ENCODE peak calls at places on chromosome 13, in four cellular contexts. One of them, this sample, is unnamed.

GRCh38 chr13:25973576-25973975 is 78.2 kb downstream of the SHISA2 start:
- DNase-seq in CD8-positive, alpha-beta T cell: no peak
- DNase-seq in NCI-H524: no peak
- DNase-seq in nucleus accumbens: no peak
- DNase-seq in this sample: peak; percentile 45

GRCh38 chr13:28340272-28340793 is 154.6 kb downstream of the FLT1 start:
- DNase-seq in CD8-positive, alpha-beta T cell: no peak
- DNase-seq in NCI-H524: no peak
- DNase-seq in nucleus accumbens: no peak
- DNase-seq in this sample: no peak

GRCh38 chr13:80334582-80335260 is 6.2 kb downstream of the SPRY2 start:
- DNase-seq in CD8-positive, alpha-beta T cell: no peak
- DNase-seq in NCI-H524: no peak
- DNase-seq in nucleus accumbens: no peak
- DNase-seq in this sample: no peak

GRCh38 chr13:20191311-20191901 is 1.3 kb downstream of the GJB2 start:
- DNase-seq in CD8-positive, alpha-beta T cell: no peak
- DNase-seq in NCI-H524: no peak
- DNase-seq in nucleus accumbens: no peak
- DNase-seq in this sample: no peak

GRCh38 chr13:20461481-20461859 is 64.2 kb downstream of the CRYL1 start:
- DNase-seq in CD8-positive, alpha-beta T cell: no peak
- DNase-seq in NCI-H524: no peak
- DNase-seq in nucleus accumbens: no peak
- DNase-seq in this sample: no peak

GRCh38 chr13:51881296-51881695 is 19.5 kb downstream of the CCDC70 start:
- DNase-seq in CD8-positive, alpha-beta T cell: no peak
- DNase-seq in NCI-H524: no peak
- DNase-seq in nucleus accumbens: no peak
- DNase-seq in this sample: no peak

GRCh38 chr13:77230560-77230959 is 96.3 kb downstream of the MYCBP2 start:
- DNase-seq in CD8-positive, alpha-beta T cell: no peak
- DNase-seq in NCI-H524: no peak
- DNase-seq in nucleus accumbens: no peak
- DNase-seq in this sample: no peak

GRCh38 chr13:109246001-109246400 is 540.4 kb downstream of the IRS2 start:
- DNase-seq in CD8-positive, alpha-beta T cell: no peak
- DNase-seq in NCI-H524: no peak
- DNase-seq in nucleus accumbens: no peak
- DNase-seq in this sample: no peak

GRCh38 chr13:100363351-100363750 is 225.2 kb downstream of the GGACT start:
- DNase-seq in CD8-positive, alpha-beta T cell: no peak
- DNase-seq in NCI-H524: no peak
- DNase-seq in nucleus accumbens: no peak
- DNase-seq in this sample: no peak

GRCh38 chr13:85503797-85504196 is 295.4 kb downstream of the SLITRK6 start:
- DNase-seq in CD8-positive, alpha-beta T cell: no peak
- DNase-seq in NCI-H524: no peak
- DNase-seq in nucleus accumbens: no peak
- DNase-seq in this sample: no peak

GRCh38 chr13:60175571-60175970 is 11.8 kb upstream of the DIAPH3 start:
- DNase-seq in CD8-positive, alpha-beta T cell: no peak
- DNase-seq in NCI-H524: no peak
- DNase-seq in nucleus accumbens: no peak
- DNase-seq in this sample: no peak

GRCh38 chr13:33090755-33091454 is 74.7 kb downstream of the KL start:
- DNase-seq in CD8-positive, alpha-beta T cell: no peak
- DNase-seq in NCI-H524: no peak
- DNase-seq in nucleus accumbens: no peak
- DNase-seq in this sample: no peak

GRCh38 chr13:77374339-77374738 is 47.4 kb upstream of the MYCBP2 start:
- DNase-seq in CD8-positive, alpha-beta T cell: no peak
- DNase-seq in NCI-H524: no peak
- DNase-seq in nucleus accumbens: no peak
- DNase-seq in this sample: no peak

GRCh38 chr13:112442483-112443090 is 66.4 kb downstream of the SPACA7 start:
- DNase-seq in CD8-positive, alpha-beta T cell: no peak
- DNase-seq in NCI-H524: peak; percentile 30
- DNase-seq in nucleus accumbens: no peak
- DNase-seq in this sample: no peak

GRCh38 chr13:74210693-74211393 is 76.6 kb upstream of the KLF12 start:
- DNase-seq in CD8-positive, alpha-beta T cell: no peak
- DNase-seq in NCI-H524: peak; percentile 66
- DNase-seq in nucleus accumbens: no peak
- DNase-seq in this sample: no peak

GRCh38 chr13:94214979-94215378 is 264.5 kb downstream of the DCT start:
- DNase-seq in CD8-positive, alpha-beta T cell: no peak
- DNase-seq in NCI-H524: no peak
- DNase-seq in nucleus accumbens: no peak
- DNase-seq in this sample: no peak